ENCODE peak calls at places on chromosomes 13 and 19, in eight cellular contexts. U is fibroblast of pulmonary artery, B is H1, X is retinal pigment epithelial cell, F is psoas muscle, J is cardiac muscle cell, L is OCI-LY7, Q is A549. S is an unnamed sample.

GRCh38 chr13:110503037-110503901 is 58.3 kb downstream of the RAB20 start:
- DNase-seq in X (no peak), U (no peak), L (no peak), F (peak; percentile 39), Q (no peak), J (no peak), B (no peak), S (no peak)

GRCh38 chr19:49816616-49817015 is 1.5 kb upstream of the MED25 start:
- DNase-seq in J (no peak), Q (no peak), L (no peak), F (no peak), U (no peak), X (no peak), B (no peak), S (no peak)

GRCh38 chr19:35031072-35031881 is 1.0 kb downstream of the SCN1B start:
- DNase-seq in J (peak; percentile 42), U (peak; percentile 21), F (peak; percentile 78), B (peak; percentile 70), L (no peak), Q (no peak), X (no peak), S (no peak)

GRCh38 chr13:66391322-66391721 is 838.8 kb downstream of the PCDH9 start:
- DNase-seq in F (no peak), J (no peak), U (no peak), B (no peak), L (peak; percentile 2), X (no peak), Q (no peak), S (no peak)

GRCh38 chr13:29654807-29655547 is 59.5 kb upstream of the SLC7A1 start:
- DNase-seq in J (peak; percentile 8), F (no peak), B (no peak), Q (no peak), U (peak; percentile 17), X (no peak), L (no peak), S (peak; percentile 63)

GRCh38 chr13:27979001-27979643 is 9.4 kb downstream of the URAD start:
- DNase-seq in U (no peak), L (no peak), B (no peak), J (no peak), Q (no peak), F (no peak), X (no peak), S (no peak)

GRCh38 chr13:99281811-99282263 is 23.7 kb upstream of the GPR18 start:
- DNase-seq in X (no peak), J (no peak), F (peak; percentile 74), U (no peak), Q (no peak), B (no peak), L (no peak), S (no peak)

GRCh38 chr19:1315470-1316166 is 29.9 kb downstream of the EFNA2 start:
- DNase-seq in B (peak; percentile 87), U (peak; percentile 48), J (peak; percentile 64), L (no peak), Q (peak; percentile 52), F (peak; percentile 60), X (no peak), S (no peak)

GRCh38 chr19:20334760-20335159 is 167.7 kb downstream of the ZNF486 start:
- DNase-seq in X (no peak), L (no peak), Q (no peak), J (no peak), B (no peak), F (no peak), U (no peak), S (no peak)

GRCh38 chr19:41999071-41999877 is 5.2 kb upstream of the ATP1A3 start:
- DNase-seq in L (no peak), F (no peak), X (no peak), J (no peak), U (no peak), B (peak; percentile 78), Q (peak; percentile 54), S (no peak)

GRCh38 chr19:13766095-13766481 is 1.8 kb downstream of the MRI1 start:
- DNase-seq in F (no peak), X (no peak), B (no peak), L (no peak), U (no peak), J (no peak), Q (no peak), S (no peak)

GRCh38 chr13:24192811-24193162 is 32.3 kb downstream of the SPATA13 start:
- DNase-seq in F (no peak), J (no peak), X (no peak), U (no peak), Q (no peak), L (no peak), B (no peak), S (no peak)

GRCh38 chr13:24194447-24194846 is 33.9 kb downstream of the SPATA13 start:
- DNase-seq in X (no peak), F (no peak), J (no peak), L (no peak), U (no peak), B (no peak), Q (no peak), S (no peak)

GRCh38 chr13:24199016-24199415 is 38.5 kb downstream of the SPATA13 start:
- DNase-seq in F (no peak), U (no peak), Q (no peak), X (no peak), J (no peak), B (no peak), L (no peak), S (no peak)

GRCh38 chr13:24195626-24196025 is 35.1 kb downstream of the SPATA13 start:
- DNase-seq in U (no peak), L (no peak), F (no peak), X (no peak), B (no peak), Q (no peak), J (no peak), S (no peak)

DNA sequence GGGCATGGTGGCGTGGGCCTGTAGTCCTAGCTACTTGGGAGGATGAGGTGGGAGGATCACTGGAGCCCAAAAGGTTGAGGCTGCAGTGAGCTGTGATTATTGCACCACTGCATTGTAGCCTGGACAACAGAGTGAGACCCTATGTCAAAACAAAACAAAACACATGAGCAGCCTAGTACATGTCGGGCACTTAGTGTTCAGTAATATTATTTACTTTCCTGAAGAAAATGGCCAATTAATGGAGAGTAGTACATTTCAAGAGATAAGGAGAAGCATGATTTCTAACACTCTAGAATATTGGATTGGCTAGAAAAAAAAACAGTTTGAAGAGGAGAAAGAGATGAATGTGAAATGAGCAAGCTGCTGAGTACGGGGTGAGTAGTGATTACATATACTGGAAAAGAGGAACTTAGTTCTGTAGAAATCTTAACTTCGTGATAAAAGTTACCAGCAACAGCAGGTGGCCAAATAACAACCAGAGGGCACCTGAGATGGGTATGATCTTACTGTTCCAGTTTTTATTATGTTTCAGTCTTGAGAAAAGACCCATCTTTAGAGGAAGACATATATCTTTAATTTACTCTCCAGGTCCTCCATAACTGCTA is 36.2 kb downstream of the SPATA13 start:
- DNase-seq in B (no peak), U (no peak), L (peak; percentile 12), F (no peak), Q (no peak), J (no peak), X (no peak), S (no peak)
- H3K4me3 ChIP-seq in B (no peak overlapping the region), U (no peak overlapping the region), L (no peak overlapping the region), F (no peak overlapping the region), Q (no peak overlapping the region), J (no peak overlapping the region), X (no peak overlapping the region), S (no peak overlapping the region)

GRCh38 chr19:4375620-4376228 is 24.6 kb downstream of the SH3GL1 start:
- DNase-seq in Q (peak; percentile 60), L (peak; percentile 72), U (peak; percentile 80), X (no peak), J (peak; percentile 86), B (no peak), F (peak; percentile 42), S (no peak)
- TF ChIP-seq CTCF in Q (no peak), L (peak; percentile 72), U (peak; percentile 55), X (peak; percentile 65), J (peak; percentile 51), B (peak; percentile 61), F (peak; percentile 10), S (peak; percentile 73)

GRCh38 chr19:2544576-2545415 is 68.9 kb downstream of the GADD45B start:
- DNase-seq in F (no peak), B (no peak), X (no peak), L (no peak), U (no peak), Q (no peak), J (no peak), S (no peak)

GRCh38 chr19:2540646-2541454 is 64.9 kb downstream of the GADD45B start:
- DNase-seq in F (peak; percentile 93), L (no peak), B (peak; percentile 90), U (peak; percentile 99), J (peak; percentile 99), Q (peak; percentile 97), X (peak; percentile 98), S (peak; percentile 92)

GRCh38 chr19:2542341-2543069 is 66.6 kb downstream of the GADD45B start:
- DNase-seq in F (no peak), L (no peak), B (no peak), U (no peak), X (peak; percentile 77), Q (peak; percentile 57), J (peak; percentile 29), S (no peak)

GRCh38 chr19:2546128-2547032 is 70.5 kb downstream of the GADD45B start:
- DNase-seq in X (no peak), Q (no peak), B (peak; percentile 73), U (no peak), L (no peak), F (peak; percentile 80), J (peak; percentile 54), S (no peak)

GRCh38 chr19:2543463-2544442 is 67.8 kb downstream of the GADD45B start:
- DNase-seq in J (peak; percentile 99), X (peak; percentile 98), Q (peak; percentile 93), F (peak; percentile 97), B (peak; percentile 84), U (peak; percentile 99), L (peak; percentile 46), S (peak; percentile 93)
- H3K4me3 ChIP-seq in J (no peak overlapping the region), X (no peak overlapping the region), Q (peak overlapping the region; percentile 33), F (peak overlapping the region; percentile 26), B (no peak overlapping the region), U (peak overlapping the region; percentile 10), L (peak overlapping the region; percentile 19), S (peak overlapping the region; percentile 30)

GRCh38 chr19:5338661-5339469 is 1.7 kb downstream of the PTPRS start:
- DNase-seq in Q (no peak), F (no peak), X (no peak), L (no peak), B (no peak), J (no peak), U (no peak), S (no peak)
- TF ChIP-seq CTCF in Q (no peak), F (no peak), X (no peak), L (peak; percentile 48), B (no peak), J (no peak), U (no peak), S (no peak)

GRCh38 chr19:18418034-18418724 is 1.0 kb upstream of the SSBP4 start:
- DNase-seq in F (peak; percentile 60), X (no peak), J (no peak), Q (no peak), L (no peak), B (no peak), U (no peak), S (no peak)
- H3K4me3 ChIP-seq in F (peak overlapping the region; percentile 84), X (peak overlapping the region; percentile 6), J (peak overlapping the region; percentile 16), Q (peak overlapping the region; percentile 49), L (no peak overlapping the region), B (peak overlapping the region; percentile 63), U (no peak overlapping the region), S (peak overlapping the region; percentile 29)

S was measured in AG04449.